ENCODE peak calls at places on chromosomes 2 and 18, in eight cellular contexts. U, G, X, O, F, A, N and M are unnamed samples.

GRCh38 chr2:10454505-10454904 is 6.4 kb upstream of the ODC1 start:
- DNase-seq in N (no peak), U (no peak), X (no peak), O (no peak), F (peak), A (no peak), G (no peak), M (no peak)

GRCh38 chr2:134466141-134466540 is 212.3 kb downstream of the MGAT5 start:
- DNase-seq in F (peak), G (peak), U (peak), N (peak), A (peak), X (peak), O (peak), M (peak)

GRCh38 chr2:218168016-218168415 is 1.3 kb upstream of the CXCR1 start:
- DNase-seq in O (no peak), N (no peak), X (no peak), U (no peak), F (no peak), A (no peak), G (no peak), M (peak)

GRCh38 chr18:6219116-6219717 is 195.5 kb downstream of the L3MBTL4 start:
- DNase-seq in U (no peak), A (peak), X (peak), N (peak), G (peak), F (peak), O (peak), M (peak)

GRCh38 chr2:19540739-19541503 is 182.5 kb upstream of the OSR1 start:
- DNase-seq in N (no peak), A (peak), U (peak), X (peak), O (peak), G (no peak), F (no peak), M (peak)

GRCh38 chr2:144516981-144517824 is 2.7 kb downstream of the ZEB2 start:
- DNase-seq in U (no peak), O (peak), X (peak), N (peak), A (peak), G (peak), F (peak), M (peak)

GRCh38 chr2:126990200-126990599 is 91.5 kb downstream of the TEX51 start:
- DNase-seq in A (no peak), O (no peak), X (no peak), N (no peak), U (no peak), G (no peak), F (no peak), M (no peak)

GRCh38 chr2:24010477-24011277 is 792 bp downstream of the MFSD2B start:
- DNase-seq in A (no peak), X (no peak), O (no peak), G (peak), U (no peak), F (peak), N (no peak), M (no peak)

GRCh38 chr2:70795164-70795995 is 4.9 kb upstream of the FIGLA start:
- DNase-seq in A (no peak), N (no peak), G (no peak), F (no peak), U (no peak), O (no peak), X (no peak), M (no peak)

GRCh38 chr2:167398791-167399371 is 510.6 kb downstream of the XIRP2 start:
- DNase-seq in A (no peak), F (peak), O (no peak), X (no peak), N (no peak), U (no peak), G (no peak), M (no peak)

GRCh38 chr2:42360493-42360889 is 526 bp downstream of the COX7A2L start:
- DNase-seq in A (no peak), O (no peak), G (no peak), X (no peak), N (peak), F (no peak), U (no peak), M (peak)

GRCh38 chr2:241703128-241703604 is 1.3 kb downstream of the ING5 start:
- DNase-seq in G (no peak), O (peak), X (no peak), N (no peak), F (peak), U (no peak), A (no peak), M (peak)

GRCh38 chr2:69743847-69744264 is 1.9 kb downstream of the ANXA4 start:
- DNase-seq in O (no peak), X (peak), G (no peak), F (peak), U (no peak), A (no peak), N (no peak), M (no peak)

GRCh38 chr2:69744456-69744855 is 2.5 kb downstream of the ANXA4 start:
- DNase-seq in A (no peak), G (no peak), N (no peak), F (no peak), O (no peak), U (no peak), X (no peak), M (no peak)

GRCh38 chr2:69741281-69742169 is at the start of gene ANXA4:
- DNase-seq in X (peak), F (peak), N (peak), U (peak), G (peak), A (peak), O (peak), M (peak)

GRCh38 chr2:69742170-69742952 is 427 bp downstream of the ANXA4 start:
- DNase-seq in A (no peak), X (no peak), G (peak), F (peak), N (no peak), O (peak), U (no peak), M (peak)
- TF ChIP-seq EZH2phosphoT487 in A (no peak), X (no peak), G (no peak), F (no peak), N (no peak), O (no peak), U (no peak), M (no peak)

GRCh38 chr2:196112408-196113039 is 43.9 kb upstream of the DNAH7 start:
- DNase-seq in X (no peak), F (no peak), N (no peak), O (peak), U (no peak), G (peak), A (no peak), M (peak)

GRCh38 chr2:196108604-196109003 is 40.0 kb upstream of the DNAH7 start:
- DNase-seq in F (no peak), O (no peak), X (no peak), U (no peak), G (no peak), A (no peak), N (no peak), M (no peak)

DNA sequence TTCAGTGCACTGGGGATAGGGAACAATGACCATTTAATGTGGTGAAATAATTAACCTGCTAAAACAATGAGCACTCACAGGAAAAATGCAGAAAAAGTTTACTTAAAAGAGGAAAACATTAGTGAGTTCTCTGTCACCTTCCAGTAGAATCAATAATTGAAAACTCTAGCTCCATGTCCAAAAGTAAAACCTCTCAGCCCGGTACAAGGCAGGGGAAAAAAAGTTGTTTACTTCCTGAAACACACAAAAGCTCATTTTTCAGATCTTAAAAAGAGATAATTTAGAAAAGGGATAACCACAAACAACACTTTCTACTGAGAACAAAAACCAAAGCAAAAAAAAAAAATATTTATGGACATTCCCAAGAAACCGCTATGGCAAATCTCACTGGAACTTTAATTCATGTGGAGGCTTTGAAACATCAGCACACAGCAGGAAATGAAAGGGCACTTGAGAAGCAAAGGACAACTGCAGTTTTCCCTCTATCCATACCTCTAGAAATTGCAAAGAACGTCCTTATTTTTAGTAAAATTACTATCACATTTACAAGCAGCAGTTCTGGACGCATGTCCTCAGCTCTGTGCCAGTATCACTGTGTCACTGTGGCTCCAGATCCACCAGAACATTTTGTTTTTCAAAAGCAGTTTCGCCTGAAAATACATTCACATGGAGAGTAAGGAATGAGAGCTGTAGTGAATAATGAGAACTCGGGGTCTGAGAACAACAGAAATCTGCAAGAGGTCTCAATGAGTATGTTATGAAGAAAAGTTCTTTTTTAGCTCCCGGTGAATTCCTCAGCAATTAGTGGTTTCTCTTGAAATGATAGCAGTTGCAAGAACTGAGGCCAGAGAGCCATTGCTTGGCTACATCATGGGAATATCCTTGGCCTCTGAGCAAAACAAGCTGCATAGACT is 44.7 kb upstream of the DNAH7 start:
- DNase-seq in G (peak), O (no peak), N (no peak), F (no peak), A (no peak), U (no peak), X (no peak), M (peak)
- TF ChIP-seq EZH2phosphoT487 in G (no peak), O (no peak), N (no peak), F (no peak), A (no peak), U (no peak), X (no peak), M (no peak)

DNA sequence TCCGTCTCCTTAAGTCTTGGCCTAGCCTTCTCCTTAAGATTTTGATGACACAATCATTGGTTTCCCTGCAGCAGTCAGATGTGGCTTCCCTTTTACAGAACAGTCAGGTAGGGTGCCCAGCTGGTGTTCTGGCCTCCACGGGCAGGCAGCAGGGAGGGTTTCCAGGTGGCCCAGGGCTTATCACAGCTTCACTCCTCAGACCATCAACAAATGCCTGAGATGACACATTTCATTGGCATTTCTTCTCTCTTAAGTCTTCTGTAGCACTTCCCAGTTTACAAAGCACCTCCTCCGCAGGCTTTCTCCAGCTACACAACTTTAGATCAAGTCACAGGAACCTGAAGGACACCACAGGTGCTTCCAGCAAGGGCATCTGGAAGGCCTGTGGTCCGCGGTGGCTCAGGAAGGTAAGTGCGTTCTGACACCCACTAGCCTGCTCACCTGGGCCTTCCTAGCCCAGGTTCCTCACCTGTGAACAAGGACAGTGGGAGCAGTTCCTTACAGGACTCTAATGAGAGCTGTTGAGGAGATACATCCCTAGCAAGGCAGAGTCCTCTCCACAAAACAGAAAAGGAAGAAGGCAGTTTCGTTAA is 37.6 kb downstream of the PTPN18 start:
- DNase-seq in A (peak), F (no peak), O (peak), G (no peak), N (peak), X (peak), U (no peak), M (no peak)
- TF ChIP-seq EZH2phosphoT487 in A (no peak), F (no peak), O (no peak), G (no peak), N (no peak), X (no peak), U (no peak), M (no peak)

GRCh38 chr2:79936715-79937114 is 367.8 kb downstream of the LRRTM1 start:
- DNase-seq in X (no peak), G (no peak), A (no peak), F (no peak), U (no peak), N (no peak), O (no peak), M (no peak)

GRCh38 chr2:79938648-79939047 is 365.9 kb downstream of the LRRTM1 start:
- DNase-seq in U (no peak), X (no peak), G (no peak), O (no peak), A (no peak), N (no peak), F (no peak), M (no peak)

GRCh38 chr2:79935046-79935729 is 369.4 kb downstream of the LRRTM1 start:
- DNase-seq in F (no peak), X (no peak), U (no peak), N (no peak), A (no peak), G (no peak), O (no peak), M (no peak)

GRCh38 chr2:79940366-79940765 is 364.2 kb downstream of the LRRTM1 start:
- DNase-seq in N (no peak), X (no peak), G (no peak), U (no peak), A (no peak), F (no peak), O (no peak), M (no peak)

GRCh38 chr2:79935771-79936657 is 368.5 kb downstream of the LRRTM1 start:
- DNase-seq in F (peak), G (peak), O (peak), N (peak), X (peak), A (peak), U (no peak), M (peak)
- TF ChIP-seq EZH2phosphoT487 in F (no peak), G (no peak), O (no peak), N (no peak), X (no peak), A (no peak), U (no peak), M (no peak)

GRCh38 chr18:58604301-58604700 is 24.6 kb downstream of the ALPK2 start:
- DNase-seq in G (no peak), U (no peak), X (no peak), A (no peak), N (no peak), F (no peak), O (no peak), M (no peak)

GRCh38 chr18:58603365-58604067 is 25.4 kb downstream of the ALPK2 start:
- DNase-seq in F (no peak), X (no peak), N (no peak), O (no peak), U (no peak), A (no peak), G (no peak), M (no peak)

GRCh38 chr18:58606236-58606635 is 22.7 kb downstream of the ALPK2 start:
- DNase-seq in F (no peak), G (no peak), X (no peak), A (no peak), N (no peak), O (no peak), U (no peak), M (no peak)

GRCh38 chr18:58608216-58608615 is 20.7 kb downstream of the ALPK2 start:
- DNase-seq in U (no peak), X (no peak), G (no peak), O (no peak), F (no peak), A (no peak), N (no peak), M (no peak)

GRCh38 chr18:58605027-58606020 is 23.6 kb downstream of the ALPK2 start:
- DNase-seq in U (peak), O (peak), N (no peak), F (no peak), X (no peak), A (no peak), G (no peak), M (peak)
- TF ChIP-seq EZH2phosphoT487 in U (no peak), O (no peak), N (no peak), F (no peak), X (no peak), A (no peak), G (no peak), M (no peak)

DNA sequence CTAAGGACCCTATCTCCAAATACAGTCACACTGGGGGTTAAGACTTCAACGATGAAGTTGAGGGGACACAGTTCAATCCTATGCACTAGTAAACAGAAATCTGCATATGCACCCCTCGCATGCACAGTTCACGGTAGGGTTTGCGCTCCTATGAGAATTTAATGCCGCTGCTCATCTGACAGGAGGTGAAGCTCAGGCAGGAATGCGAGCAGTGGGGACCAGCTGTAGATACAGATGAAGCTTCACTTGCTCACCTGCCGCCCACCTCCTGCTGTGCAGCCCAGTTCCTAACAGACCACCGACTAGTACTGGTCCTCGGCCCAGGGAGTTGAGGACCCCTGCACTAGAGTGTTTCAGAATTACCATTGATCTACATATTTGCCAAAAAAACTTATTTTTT is 40.0 kb upstream of the FAHD2A start:
- DNase-seq in A (no peak), N (no peak), U (no peak), X (no peak), F (no peak), G (no peak), O (no peak), M (no peak)
- TF ChIP-seq EZH2phosphoT487 in A (no peak), N (no peak), U (no peak), X (no peak), F (no peak), G (no peak), O (no peak), M (no peak)

DNA sequence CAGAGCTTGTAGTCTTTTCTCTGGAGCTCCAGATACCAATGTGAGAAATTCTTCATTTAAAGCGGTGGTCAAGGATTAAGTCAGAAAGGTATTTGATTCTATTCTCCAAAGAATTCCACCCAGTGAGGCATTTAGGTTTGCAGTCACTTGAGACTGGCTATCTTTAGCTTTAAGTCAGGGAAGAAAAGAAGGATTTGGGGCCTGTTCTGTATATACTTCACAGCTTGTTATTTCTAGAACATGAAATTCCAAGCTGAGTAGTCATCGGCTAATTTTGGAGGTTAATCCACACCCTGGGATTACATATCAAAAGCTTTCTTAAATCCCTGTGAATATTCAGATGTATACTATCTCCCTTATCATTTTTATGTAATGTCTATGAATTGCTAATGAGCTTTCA is 39.4 kb downstream of the MYOM1 start:
- DNase-seq in G (peak), F (no peak), A (no peak), X (no peak), N (no peak), U (no peak), O (no peak), M (peak)
- TF ChIP-seq EZH2phosphoT487 in G (no peak), F (no peak), A (no peak), X (no peak), N (no peak), U (no peak), O (no peak), M (no peak)

GRCh38 chr2:20561703-20562454 is 89.0 kb downstream of the HS1BP3 start:
- DNase-seq in G (peak), F (no peak), A (no peak), X (peak), N (no peak), O (no peak), U (no peak), M (peak)
- TF ChIP-seq EZH2phosphoT487 in G (no peak), F (no peak), A (no peak), X (no peak), N (no peak), O (no peak), U (no peak), M (no peak)

GRCh38 chr2:231568785-231569435 is 23.8 kb upstream of the TEX44 start:
- DNase-seq in O (no peak), N (no peak), U (no peak), A (no peak), X (no peak), F (no peak), G (no peak), M (no peak)

GRCh38 chr2:231565915-231566594 is 26.6 kb upstream of the TEX44 start:
- DNase-seq in N (no peak), F (peak), U (no peak), X (no peak), O (no peak), A (no peak), G (peak), M (no peak)

GRCh38 chr2:231567159-231567558 is 25.5 kb upstream of the TEX44 start:
- DNase-seq in F (no peak), N (no peak), U (no peak), G (no peak), A (no peak), O (no peak), X (no peak), M (no peak)

GRCh38 chr2:231568098-231568784 is 24.4 kb upstream of the TEX44 start:
- DNase-seq in U (no peak), N (no peak), G (peak), A (no peak), O (no peak), X (no peak), F (no peak), M (no peak)

GRCh38 chr2:231563378-231563961 is 29.2 kb upstream of the TEX44 start:
- DNase-seq in O (peak), A (peak), X (peak), F (peak), G (peak), N (peak), U (peak), M (peak)
- TF ChIP-seq EZH2phosphoT487 in O (no peak), A (no peak), X (no peak), F (no peak), G (no peak), N (no peak), U (no peak), M (no peak)